ENCODE peak calls at places on chromosomes 2 and 18, in eight cellular contexts. One of them, this sample, is unnamed.

GRCh38 chr18:49869354-49869753 is 56.0 kb upstream of the ACAA2 start:
- DNase-seq in fibroblast of lung: no peak
- DNase-seq in nephron progenitor cell: no peak
- DNase-seq in heart left ventricle: no peak
- DNase-seq in AG04450: no peak
- DNase-seq in MCF 10A: no peak
- DNase-seq in HCT116: no peak
- DNase-seq in cardiac fibroblast: no peak
- DNase-seq in this sample: no peak

GRCh38 chr2:102350118-102350793 is 5.3 kb upstream of the IL18R1 start:
- DNase-seq in fibroblast of lung: no peak
- DNase-seq in MCF 10A: no peak
- DNase-seq in heart left ventricle: no peak
- DNase-seq in HCT116: no peak
- DNase-seq in nephron progenitor cell: no peak
- DNase-seq in cardiac fibroblast: no peak
- DNase-seq in AG04450: no peak
- DNase-seq in this sample: no peak

GRCh38 chr2:36568533-36569246 is 29.3 kb downstream of the FEZ2 start:
- DNase-seq in HCT116: no peak
- DNase-seq in AG04450: no peak
- DNase-seq in heart left ventricle: no peak
- DNase-seq in MCF 10A: peak; percentile 52
- DNase-seq in cardiac fibroblast: peak; percentile 56
- DNase-seq in nephron progenitor cell: no peak
- DNase-seq in fibroblast of lung: peak; percentile 79
- DNase-seq in this sample: no peak

GRCh38 chr2:62292190-62292589 is 96.3 kb downstream of the B3GNT2 start:
- DNase-seq in HCT116: no peak
- DNase-seq in nephron progenitor cell: no peak
- DNase-seq in heart left ventricle: no peak
- DNase-seq in cardiac fibroblast: peak; percentile 34
- DNase-seq in AG04450: no peak
- DNase-seq in fibroblast of lung: peak; percentile 80
- DNase-seq in MCF 10A: peak; percentile 92
- DNase-seq in this sample: no peak

GRCh38 chr2:169131587-169132512 is 62.5 kb downstream of the DHRS9 start:
- DNase-seq in cardiac fibroblast: peak; percentile 74
- DNase-seq in AG04450: no peak
- DNase-seq in MCF 10A: peak; percentile 78
- DNase-seq in nephron progenitor cell: no peak
- DNase-seq in HCT116: peak; percentile 77
- DNase-seq in heart left ventricle: no peak
- DNase-seq in fibroblast of lung: peak; percentile 40
- DNase-seq in this sample: no peak

GRCh38 chr18:72128649-72129048 is 415.5 kb downstream of the CBLN2 start:
- DNase-seq in HCT116: no peak
- DNase-seq in fibroblast of lung: peak; percentile 5
- DNase-seq in AG04450: no peak
- DNase-seq in nephron progenitor cell: no peak
- DNase-seq in cardiac fibroblast: no peak
- DNase-seq in MCF 10A: no peak
- DNase-seq in heart left ventricle: no peak
- DNase-seq in this sample: no peak

GRCh38 chr2:134401081-134401497 is 147.2 kb downstream of the MGAT5 start:
- DNase-seq in fibroblast of lung: no peak
- DNase-seq in MCF 10A: peak; percentile 47
- DNase-seq in AG04450: no peak
- DNase-seq in heart left ventricle: peak; percentile 72
- DNase-seq in nephron progenitor cell: no peak
- DNase-seq in cardiac fibroblast: peak; percentile 51
- DNase-seq in HCT116: no peak
- DNase-seq in this sample: no peak

GRCh38 chr2:75602724-75603342 is 42.1 kb upstream of the EVA1A start:
- DNase-seq in cardiac fibroblast: peak; percentile 60
- DNase-seq in nephron progenitor cell: no peak
- DNase-seq in fibroblast of lung: peak; percentile 92
- DNase-seq in HCT116: no peak
- DNase-seq in heart left ventricle: no peak
- DNase-seq in AG04450: no peak
- DNase-seq in MCF 10A: peak; percentile 82
- DNase-seq in this sample: peak; percentile 79

GRCh38 chr18:12911025-12911927 is 27.2 kb upstream of the PTPN2 start:
- DNase-seq in fibroblast of lung: peak; percentile 55
- DNase-seq in cardiac fibroblast: peak; percentile 13
- DNase-seq in MCF 10A: no peak
- DNase-seq in nephron progenitor cell: no peak
- DNase-seq in AG04450: no peak
- DNase-seq in HCT116: no peak
- DNase-seq in heart left ventricle: peak; percentile 29
- DNase-seq in this sample: no peak

GRCh38 chr2:165016772-165017411 is 61.6 kb upstream of the SLC38A11 start:
- DNase-seq in heart left ventricle: no peak
- DNase-seq in nephron progenitor cell: peak; percentile 33
- DNase-seq in fibroblast of lung: peak; percentile 60
- DNase-seq in cardiac fibroblast: peak; percentile 49
- DNase-seq in MCF 10A: peak; percentile 50
- DNase-seq in HCT116: peak; percentile 22
- DNase-seq in AG04450: peak; percentile 15
- DNase-seq in this sample: no peak

GRCh38 chr18:15165048-15165447 is 417.1 kb downstream of the ANKRD30B start:
- DNase-seq in cardiac fibroblast: no peak
- DNase-seq in HCT116: no peak
- DNase-seq in nephron progenitor cell: no peak
- DNase-seq in heart left ventricle: no peak
- DNase-seq in MCF 10A: no peak
- DNase-seq in AG04450: no peak
- DNase-seq in fibroblast of lung: no peak
- DNase-seq in this sample: no peak

GRCh38 chr2:168697668-168698121 is 104.7 kb upstream of the NOSTRIN start:
- DNase-seq in fibroblast of lung: peak; percentile 51
- DNase-seq in heart left ventricle: no peak
- DNase-seq in cardiac fibroblast: no peak
- DNase-seq in nephron progenitor cell: no peak
- DNase-seq in AG04450: no peak
- DNase-seq in HCT116: no peak
- DNase-seq in MCF 10A: peak; percentile 32
- DNase-seq in this sample: no peak

GRCh38 chr2:133886735-133887675 is 318.7 kb upstream of the NCKAP5 start:
- DNase-seq in heart left ventricle: peak; percentile 63
- DNase-seq in nephron progenitor cell: peak; percentile 65
- DNase-seq in fibroblast of lung: peak; percentile 50
- DNase-seq in AG04450: peak; percentile 77
- DNase-seq in HCT116: peak; percentile 70
- DNase-seq in cardiac fibroblast: peak; percentile 66
- DNase-seq in MCF 10A: peak; percentile 87
- DNase-seq in this sample: peak; percentile 63

GRCh38 chr2:58427572-58428285 is 186.6 kb upstream of the FANCL start:
- DNase-seq in nephron progenitor cell: peak; percentile 71
- DNase-seq in HCT116: no peak
- DNase-seq in fibroblast of lung: peak; percentile 60
- DNase-seq in AG04450: no peak
- DNase-seq in heart left ventricle: no peak
- DNase-seq in cardiac fibroblast: peak; percentile 16
- DNase-seq in MCF 10A: peak; percentile 46
- DNase-seq in this sample: no peak

GRCh38 chr18:76801567-76802505 is 20.5 kb upstream of the ZNF236 start:
- DNase-seq in fibroblast of lung: peak; percentile 35
- DNase-seq in HCT116: no peak
- DNase-seq in MCF 10A: peak; percentile 66
- DNase-seq in cardiac fibroblast: peak; percentile 49
- DNase-seq in nephron progenitor cell: peak; percentile 70
- DNase-seq in heart left ventricle: peak; percentile 48
- DNase-seq in AG04450: no peak
- DNase-seq in this sample: no peak

GRCh38 chr2:173059941-173060575 is 15.6 kb upstream of the MAP3K20 start:
- DNase-seq in heart left ventricle: no peak
- DNase-seq in cardiac fibroblast: peak; percentile 50
- DNase-seq in AG04450: no peak
- DNase-seq in fibroblast of lung: no peak
- DNase-seq in nephron progenitor cell: no peak
- DNase-seq in MCF 10A: peak; percentile 67
- DNase-seq in HCT116: no peak
- DNase-seq in this sample: peak; percentile 32

GRCh38 chr2:60679059-60679780 is 76.8 kb upstream of the PAPOLG start:
- DNase-seq in heart left ventricle: no peak
- DNase-seq in cardiac fibroblast: no peak
- DNase-seq in MCF 10A: no peak
- DNase-seq in HCT116: no peak
- DNase-seq in fibroblast of lung: no peak
- DNase-seq in AG04450: no peak
- DNase-seq in nephron progenitor cell: no peak
- DNase-seq in this sample: no peak

DNA sequence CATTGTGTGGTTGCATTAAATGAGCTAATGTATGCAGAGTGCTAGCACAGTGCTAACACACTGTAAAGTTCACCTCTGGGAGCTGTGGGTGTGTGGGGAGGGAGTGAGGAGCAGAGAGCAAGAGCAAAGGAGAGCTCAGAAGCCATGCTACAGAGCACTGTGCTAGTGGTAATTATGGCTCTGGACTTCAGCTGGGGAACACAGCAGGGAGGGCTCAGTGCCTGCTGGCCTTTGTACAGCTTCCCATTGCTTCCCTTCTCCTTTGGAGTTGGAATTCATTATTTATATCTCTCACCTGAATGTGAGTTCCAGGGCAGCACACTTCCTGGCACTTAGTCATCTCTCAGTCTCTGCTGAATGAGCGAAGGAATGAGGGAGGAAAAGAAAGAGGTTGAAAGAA is 2.5 kb upstream of the PLA2R1 start:
- DNase-seq in HCT116: no peak
- DNase-seq in AG04450: no peak
- DNase-seq in fibroblast of lung: no peak
- DNase-seq in cardiac fibroblast: no peak
- DNase-seq in MCF 10A: no peak
- DNase-seq in nephron progenitor cell: no peak
- DNase-seq in heart left ventricle: no peak
- DNase-seq in this sample: no peak
- TF ChIP-seq CTCF in HCT116: no peak
- TF ChIP-seq CTCF in AG04450: no peak
- TF ChIP-seq CTCF in fibroblast of lung: no peak
- TF ChIP-seq CTCF in cardiac fibroblast: no peak
- TF ChIP-seq CTCF in MCF 10A: no peak
- TF ChIP-seq CTCF in nephron progenitor cell: no peak
- TF ChIP-seq CTCF in heart left ventricle: no peak
- TF ChIP-seq CTCF in this sample: no peak

DNA sequence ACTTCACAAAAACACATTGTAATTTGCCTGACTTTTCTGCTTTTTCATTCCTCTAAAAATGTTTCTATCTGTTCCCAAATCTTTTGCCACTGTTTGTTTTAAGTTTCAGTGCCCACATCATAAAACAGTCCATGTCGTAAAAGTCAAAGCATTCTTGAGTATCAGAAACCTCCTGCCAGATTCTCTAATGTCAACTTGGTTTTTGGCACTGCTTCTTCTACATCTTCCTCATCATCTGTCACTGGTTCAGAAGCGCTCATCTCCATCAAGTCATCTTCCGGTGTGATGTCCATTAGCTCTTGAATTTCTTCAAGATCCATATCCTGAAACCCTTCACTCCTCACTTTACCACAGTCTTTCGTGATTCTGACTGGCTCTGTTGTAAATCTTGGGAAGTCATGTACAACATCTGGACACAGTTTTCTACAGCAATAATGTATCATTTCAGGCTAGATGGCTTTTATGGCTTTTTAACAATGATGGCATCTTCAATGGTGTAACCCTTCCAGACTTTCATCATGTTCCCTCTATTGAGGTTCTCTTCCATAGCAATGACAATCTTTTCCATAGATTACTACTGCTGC is 19.6 kb downstream of the CUL3 start:
- DNase-seq in HCT116: no peak
- DNase-seq in nephron progenitor cell: no peak
- DNase-seq in fibroblast of lung: no peak
- DNase-seq in heart left ventricle: no peak
- DNase-seq in AG04450: no peak
- DNase-seq in MCF 10A: no peak
- DNase-seq in cardiac fibroblast: no peak
- DNase-seq in this sample: no peak
- TF ChIP-seq CTCF in HCT116: no peak
- TF ChIP-seq CTCF in nephron progenitor cell: no peak
- TF ChIP-seq CTCF in fibroblast of lung: no peak
- TF ChIP-seq CTCF in heart left ventricle: no peak
- TF ChIP-seq CTCF in AG04450: no peak
- TF ChIP-seq CTCF in MCF 10A: no peak
- TF ChIP-seq CTCF in cardiac fibroblast: no peak
- TF ChIP-seq CTCF in this sample: no peak

DNA sequence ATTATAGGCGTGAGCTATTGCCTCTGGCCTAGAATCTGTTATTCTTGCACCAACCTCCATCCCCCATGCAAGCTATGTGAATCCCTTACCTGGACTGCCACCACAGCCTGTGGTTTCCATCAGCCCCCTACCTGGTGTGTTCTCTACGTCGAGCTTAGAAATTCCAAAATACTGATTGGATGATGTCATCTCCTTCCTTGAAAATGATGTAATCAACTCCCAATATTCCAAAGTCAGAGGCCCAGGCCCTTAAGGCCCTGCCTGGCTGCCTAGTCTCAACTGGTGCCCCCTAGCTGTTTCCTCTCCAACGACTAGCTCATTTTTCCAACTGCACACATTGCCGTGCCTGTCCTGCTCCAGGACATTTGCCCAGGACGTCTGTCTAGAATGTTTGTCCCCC is 41.3 kb upstream of the GBX2 start:
- DNase-seq in AG04450: no peak
- DNase-seq in MCF 10A: no peak
- DNase-seq in HCT116: peak; percentile 27
- DNase-seq in nephron progenitor cell: no peak
- DNase-seq in heart left ventricle: no peak
- DNase-seq in fibroblast of lung: peak; percentile 9
- DNase-seq in cardiac fibroblast: no peak
- DNase-seq in this sample: no peak
- TF ChIP-seq CTCF in AG04450: no peak
- TF ChIP-seq CTCF in MCF 10A: no peak
- TF ChIP-seq CTCF in HCT116: no peak
- TF ChIP-seq CTCF in nephron progenitor cell: no peak
- TF ChIP-seq CTCF in heart left ventricle: no peak
- TF ChIP-seq CTCF in fibroblast of lung: no peak
- TF ChIP-seq CTCF in cardiac fibroblast: no peak
- TF ChIP-seq CTCF in this sample: no peak

GRCh38 chr2:223053431-223054192 is 1.6 kb downstream of the KCNE4 start:
- DNase-seq in cardiac fibroblast: no peak
- DNase-seq in nephron progenitor cell: no peak
- DNase-seq in HCT116: no peak
- DNase-seq in AG04450: no peak
- DNase-seq in fibroblast of lung: no peak
- DNase-seq in MCF 10A: no peak
- DNase-seq in heart left ventricle: no peak
- DNase-seq in this sample: no peak

GRCh38 chr2:223050900-223051299 is 1.1 kb upstream of the KCNE4 start:
- DNase-seq in nephron progenitor cell: no peak
- DNase-seq in cardiac fibroblast: peak; percentile 44
- DNase-seq in AG04450: no peak
- DNase-seq in HCT116: no peak
- DNase-seq in MCF 10A: no peak
- DNase-seq in fibroblast of lung: peak; percentile 82
- DNase-seq in heart left ventricle: peak; percentile 33
- DNase-seq in this sample: no peak

GRCh38 chr2:223054193-223054781 is 2.3 kb downstream of the KCNE4 start:
- DNase-seq in fibroblast of lung: peak; percentile 95
- DNase-seq in HCT116: no peak
- DNase-seq in cardiac fibroblast: peak; percentile 83
- DNase-seq in nephron progenitor cell: no peak
- DNase-seq in AG04450: no peak
- DNase-seq in MCF 10A: no peak
- DNase-seq in heart left ventricle: peak; percentile 75
- DNase-seq in this sample: no peak

GRCh38 chr2:223051580-223052375 is at the start of gene KCNE4:
- DNase-seq in HCT116: no peak
- DNase-seq in MCF 10A: no peak
- DNase-seq in nephron progenitor cell: peak; percentile 20
- DNase-seq in cardiac fibroblast: peak; percentile 78
- DNase-seq in AG04450: no peak
- DNase-seq in fibroblast of lung: peak; percentile 52
- DNase-seq in heart left ventricle: peak; percentile 39
- DNase-seq in this sample: no peak

GRCh38 chr2:223052710-223053261 is 796 bp downstream of the KCNE4 start:
- DNase-seq in MCF 10A: no peak
- DNase-seq in nephron progenitor cell: no peak
- DNase-seq in heart left ventricle: no peak
- DNase-seq in HCT116: no peak
- DNase-seq in AG04450: no peak
- DNase-seq in fibroblast of lung: no peak
- DNase-seq in cardiac fibroblast: no peak
- DNase-seq in this sample: no peak
- TF ChIP-seq CTCF in MCF 10A: no peak
- TF ChIP-seq CTCF in nephron progenitor cell: no peak
- TF ChIP-seq CTCF in heart left ventricle: no peak
- TF ChIP-seq CTCF in HCT116: no peak
- TF ChIP-seq CTCF in AG04450: no peak
- TF ChIP-seq CTCF in fibroblast of lung: no peak
- TF ChIP-seq CTCF in cardiac fibroblast: no peak
- TF ChIP-seq CTCF in this sample: no peak

This sample was measured in AG09319.